ENCODE peak calls at places on chromosomes 16 and 17, in six cellular contexts. I is stomach, L is A549, X is heart right ventricle, R is left ventricle myocardium inferior, C is heart left ventricle. G is an unnamed sample. For H3K4me1, the result is how much of the 10 kb centered on the place peaks cover.

GRCh38 chr17:39867891-39868553 is at the start of gene ZPBP2:
- DNase-seq in I (no peak), L (no peak), X (no peak), R (no peak), C (no peak), G (no peak)

GRCh38 chr16:69306031-69306430 is 5.1 kb upstream of the VPS4A start:
- DNase-seq in I (no peak), L (no peak), X (no peak), R (no peak), C (no peak), G (no peak)

GRCh38 chr16:12262454-12263180 is 286.1 kb downstream of the SNX29 start:
- DNase-seq in I (peak), L (no peak), X (no peak), R (no peak), C (no peak), G (no peak)

GRCh38 chr17:58120195-58120822 is 27.9 kb upstream of the OR4D1 start:
- DNase-seq in I (peak), L (no peak), X (no peak), R (no peak), C (peak), G (no peak)

GRCh38 chr17:61389670-61390478 is 9.8 kb upstream of the TBX2 start:
- DNase-seq in I (peak), L (peak), X (peak), R (no peak), C (no peak), G (peak)

GRCh38 chr17:45021607-45022287 is 29.7 kb downstream of the DCAKD start:
- DNase-seq in I (peak), L (peak), X (peak), R (peak), C (peak), G (peak)

GRCh38 chr17:37479025-37479424 is 10.7 kb upstream of the DUSP14 start:
- DNase-seq in I (no peak), L (no peak), X (no peak), R (no peak), C (no peak), G (no peak)

GRCh38 chr16:23432176-23433128 is 20.5 kb downstream of the COG7 start:
- DNase-seq in I (no peak), L (no peak), X (no peak), R (no peak), C (no peak), G (no peak)

GRCh38 chr16:27349276-27349675 is 35.5 kb downstream of the IL4R start:
- DNase-seq in I (no peak), L (no peak), X (no peak), R (no peak), C (no peak), G (no peak)

GRCh38 chr16:15599303-15600070 is 43.5 kb downstream of the MARF1 start:
- DNase-seq in I (no peak), L (no peak), X (no peak), R (no peak), C (no peak), G (no peak)

GRCh38 chr17:50785942-50786570 is 18.7 kb upstream of the ANKRD40CL start:
- DNase-seq in I (peak), L (no peak), X (no peak), R (no peak), C (no peak), G (no peak)

GRCh38 chr17:74190154-74190553 is 13.3 kb upstream of the RPL38 start:
- DNase-seq in I (no peak), L (peak), X (no peak), R (no peak), C (no peak), G (no peak)

GRCh38 chr16:24151482-24151939 is 104.6 kb upstream of the CACNG3 start:
- DNase-seq in I (no peak), L (no peak), X (no peak), R (no peak), C (no peak), G (no peak)

GRCh38 chr16:50632927-50633800 is 47.9 kb downstream of the SNX20 start:
- DNase-seq in I (no peak), L (no peak), X (no peak), R (no peak), C (no peak), G (no peak)

GRCh38 chr16:46887524-46887854 is 3.3 kb downstream of the GPT2 start:
- DNase-seq in I (peak), L (no peak), X (no peak), R (no peak), C (no peak), G (no peak)

GRCh38 chr16:10868562-10869469 is 8.2 kb upstream of the CIITA start:
- DNase-seq in I (no peak), L (no peak), X (peak), R (peak), C (peak), G (no peak)

GRCh38 chr17:691423-691822 is 23.2 kb downstream of the VPS53 start:
- DNase-seq in I (no peak), L (no peak), X (no peak), R (no peak), C (no peak), G (no peak)

GRCh38 chr17:45262516-45263476 is 902 bp upstream of the SPATA32 start:
- DNase-seq in I (no peak), L (no peak), X (no peak), R (no peak), C (peak), G (no peak)

GRCh38 chr17:61411944-61412859 is 12.6 kb downstream of the TBX2 start:
- DNase-seq in I (peak), L (peak), X (peak), R (peak), C (peak), G (peak)

GRCh38 chr16:67115649-67116048 is 5.9 kb downstream of the PHAF1 start:
- DNase-seq in I (no peak), L (peak), X (no peak), R (no peak), C (no peak), G (no peak)

GRCh38 chr17:72592242-72592966 is 471.6 kb downstream of the SOX9 start:
- DNase-seq in I (peak), L (peak), X (peak), R (peak), C (peak), G (peak)

GRCh38 chr16:55033225-55034156 is 102.8 kb downstream of the IRX5 start:
- DNase-seq in I (no peak), L (no peak), X (no peak), R (no peak), C (no peak), G (no peak)

GRCh38 chr16:28873543-28874201 is 4.6 kb upstream of the ATP2A1 start:
- DNase-seq in I (no peak), L (peak), X (no peak), R (no peak), C (no peak), G (peak)

GRCh38 chr16:67833035-67833417 is 9.1 kb upstream of the THAP11 start:
- DNase-seq in I (no peak), L (no peak), X (no peak), R (no peak), C (no peak), G (no peak)

GRCh38 chr16:14289692-14290340 is 218.7 kb downstream of the MRTFB start:
- DNase-seq in I (peak), L (peak), X (no peak), R (no peak), C (no peak), G (peak)

GRCh38 chr16:49492090-49492801 is 118.6 kb downstream of the C16orf78 start:
- DNase-seq in I (peak), L (peak), X (peak), R (peak), C (peak), G (peak)

GRCh38 chr16:27264151-27264550 is 4.4 kb downstream of the NSMCE1 start:
- DNase-seq in I (no peak), L (no peak), X (no peak), R (no peak), C (no peak), G (no peak)

GRCh38 chr16:88528902-88529318 is 41.3 kb upstream of the ZC3H18 start:
- DNase-seq in I (no peak), L (no peak), X (no peak), R (no peak), C (no peak), G (peak)

GRCh38 chr17:65794572-65794971 is 233.1 kb upstream of the AXIN2 start:
- DNase-seq in I (peak), L (peak), X (no peak), R (no peak), C (no peak), G (no peak)

GRCh38 chr17:31688704-31689103 is 170.3 kb downstream of the COPRS start:
- DNase-seq in I (no peak), L (no peak), X (no peak), R (no peak), C (no peak), G (no peak)

GRCh38 chr16:79810449-79811189 is 210.1 kb upstream of the MAF start:
- DNase-seq in I (no peak), L (no peak), X (no peak), R (no peak), C (no peak), G (no peak)

GRCh38 chr17:41171881-41172280 is 3.9 kb upstream of the KRTAP4-3 start:
- DNase-seq in I (no peak), L (no peak), X (no peak), R (no peak), C (no peak), G (no peak)

GRCh38 chr17:59643159-59643857 is 23.6 kb downstream of the CLTC start:
- DNase-seq in I (no peak), L (no peak), X (no peak), R (no peak), C (no peak), G (no peak)

GRCh38 chr16:23629516-23629915 is 11.6 kb downstream of the PALB2 start:
- DNase-seq in I (no peak), L (no peak), X (no peak), R (no peak), C (no peak), G (no peak)

GRCh38 chr16:57013902-57014301 is 24.5 kb downstream of the NLRC5 start:
- DNase-seq in I (no peak), L (no peak), X (no peak), R (no peak), C (no peak), G (no peak)

GRCh38 chr16:52469775-52470174 is 77.2 kb downstream of the TOX3 start:
- DNase-seq in I (no peak), L (peak), X (no peak), R (no peak), C (no peak), G (no peak)

GRCh38 chr16:20847577-20847976 is 41.2 kb downstream of the REXO5 start:
- DNase-seq in I (no peak), L (no peak), X (no peak), R (no peak), C (no peak), G (no peak)

GRCh38 chr17:65254166-65254565 is 117.0 kb downstream of the RGS9 start:
- DNase-seq in I (no peak), L (no peak), X (no peak), R (no peak), C (no peak), G (no peak)

DNA sequence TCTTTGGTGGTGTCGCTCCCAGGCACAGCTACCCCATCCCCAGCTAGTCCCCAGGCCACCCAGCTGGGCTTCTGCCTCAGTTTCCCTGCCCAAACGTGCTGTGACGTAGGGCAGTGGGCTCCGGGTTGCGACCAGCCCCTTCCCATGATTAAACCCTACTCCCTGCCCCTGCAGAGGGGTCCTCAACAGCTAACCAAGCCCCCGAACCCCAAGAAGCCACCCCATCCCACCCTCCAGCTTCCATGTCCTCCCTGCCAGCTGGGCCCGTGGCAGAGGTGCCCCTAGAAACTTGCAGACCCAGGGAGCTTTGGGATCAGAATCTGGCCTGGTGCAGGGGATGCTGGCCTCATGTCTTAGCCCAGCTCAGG is 879 bp upstream of the NTN3 start:
- DNase-seq in I (no peak), L (no peak), X (no peak), R (no peak), C (no peak), G (no peak)
- H3K4me1 ChIP-seq in I (under half), L (under half), X (half or more), R (half or more), C (half or more), G (under half)

GRCh38 chr16:74169687-74170522 is 126.7 kb upstream of the PSMD7 start:
- DNase-seq in I (no peak), L (no peak), X (no peak), R (no peak), C (peak), G (no peak)
- H3K4me3 ChIP-seq in I (peak), L (no peak), X (peak), R (peak), C (peak), G (no peak)

DNA sequence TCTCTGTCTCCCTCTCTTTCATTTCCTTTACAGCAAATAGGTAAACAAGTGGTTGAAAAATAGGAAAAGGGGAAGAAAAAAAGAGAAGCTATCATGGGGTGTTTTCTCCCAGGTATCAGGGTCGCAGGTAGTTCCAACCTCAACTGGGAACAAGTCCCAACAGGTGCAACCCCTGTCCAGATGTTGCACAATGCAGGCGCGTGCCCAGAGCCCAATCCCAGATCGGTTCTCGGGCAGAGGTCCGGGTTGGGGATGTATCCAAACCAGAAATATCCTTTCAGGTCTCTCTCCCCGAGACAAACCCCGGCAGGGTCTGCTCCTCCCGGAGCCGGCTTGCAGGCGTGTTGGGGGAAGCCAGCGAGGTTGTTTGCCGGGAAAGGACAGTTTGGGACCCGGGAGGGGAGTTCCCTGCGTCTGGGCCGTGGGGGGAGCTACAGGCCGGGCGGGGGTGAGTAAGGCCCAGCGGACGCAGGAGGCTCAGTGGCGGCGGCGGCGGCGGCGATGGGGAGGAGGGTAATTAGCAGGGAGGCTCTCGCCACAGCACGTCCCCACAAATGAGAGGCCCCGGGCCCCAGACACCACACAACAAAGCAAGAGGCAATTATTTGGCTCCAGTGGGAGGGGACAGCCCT is 21.2 kb upstream of the SP6 start:
- DNase-seq in I (no peak), L (no peak), X (no peak), R (no peak), C (no peak), G (no peak)
- TF ChIP-seq CTCF in I (no peak), L (no peak), X (no peak), R (no peak), C (no peak), G (no peak)

GRCh38 chr16:17408955-17409441 is 61.8 kb downstream of the XYLT1 start:
- DNase-seq in I (no peak), L (no peak), X (no peak), R (no peak), C (no peak), G (no peak)
- H3K4me1 ChIP-seq in I (under half), L (under half), X (under half), R (under half), C (under half), G (under half)

GRCh38 chr16:72009779-72010178 is 1.2 kb downstream of the DHODH start:
- DNase-seq in I (no peak), L (no peak), X (no peak), R (no peak), C (no peak), G (no peak)
- H3K4me3 ChIP-seq in I (no peak), L (peak), X (no peak), R (no peak), C (no peak), G (no peak)

GRCh38 chr17:27997044-27997401 is 45.5 kb upstream of the NLK start:
- DNase-seq in I (no peak), L (no peak), X (no peak), R (no peak), C (no peak), G (no peak)
- TF ChIP-seq CTCF in I (no peak), L (no peak), X (no peak), R (no peak), C (no peak), G (no peak)

GRCh38 chr17:2059837-2060658 is 5.1 kb downstream of the HIC1 start:
- DNase-seq in I (no peak), L (no peak), X (no peak), R (no peak), C (no peak), G (no peak)

GRCh38 chr17:2061441-2061797 is 6.5 kb downstream of the HIC1 start:
- DNase-seq in I (no peak), L (no peak), X (no peak), R (no peak), C (no peak), G (no peak)

GRCh38 chr17:2062571-2063183 is 7.8 kb downstream of the HIC1 start:
- DNase-seq in I (no peak), L (no peak), X (no peak), R (no peak), C (no peak), G (no peak)

GRCh38 chr17:2059125-2059836 is 4.4 kb downstream of the HIC1 start:
- DNase-seq in I (no peak), L (no peak), X (no peak), R (no peak), C (no peak), G (no peak)

GRCh38 chr17:2060681-2061440 is 6.0 kb downstream of the HIC1 start:
- DNase-seq in I (no peak), L (no peak), X (no peak), R (no peak), C (no peak), G (no peak)
- H3K4me1 ChIP-seq in I (half or more), L (under half), X (half or more), R (half or more), C (half or more), G (under half)

GRCh38 chr16:85029981-85030381 is 2.4 kb downstream of the KIAA0513 start:
- DNase-seq in I (no peak), L (no peak), X (no peak), R (no peak), C (no peak), G (no peak)

GRCh38 chr16:85027349-85027967 is at the start of gene KIAA0513:
- DNase-seq in I (peak), L (peak), X (peak), R (peak), C (peak), G (peak)

GRCh38 chr16:85029413-85029794 is 1.8 kb downstream of the KIAA0513 start:
- DNase-seq in I (no peak), L (no peak), X (no peak), R (no peak), C (no peak), G (peak)

GRCh38 chr16:85027968-85028637 is 508 bp downstream of the KIAA0513 start:
- DNase-seq in I (no peak), L (no peak), X (no peak), R (no peak), C (no peak), G (peak)

DNA sequence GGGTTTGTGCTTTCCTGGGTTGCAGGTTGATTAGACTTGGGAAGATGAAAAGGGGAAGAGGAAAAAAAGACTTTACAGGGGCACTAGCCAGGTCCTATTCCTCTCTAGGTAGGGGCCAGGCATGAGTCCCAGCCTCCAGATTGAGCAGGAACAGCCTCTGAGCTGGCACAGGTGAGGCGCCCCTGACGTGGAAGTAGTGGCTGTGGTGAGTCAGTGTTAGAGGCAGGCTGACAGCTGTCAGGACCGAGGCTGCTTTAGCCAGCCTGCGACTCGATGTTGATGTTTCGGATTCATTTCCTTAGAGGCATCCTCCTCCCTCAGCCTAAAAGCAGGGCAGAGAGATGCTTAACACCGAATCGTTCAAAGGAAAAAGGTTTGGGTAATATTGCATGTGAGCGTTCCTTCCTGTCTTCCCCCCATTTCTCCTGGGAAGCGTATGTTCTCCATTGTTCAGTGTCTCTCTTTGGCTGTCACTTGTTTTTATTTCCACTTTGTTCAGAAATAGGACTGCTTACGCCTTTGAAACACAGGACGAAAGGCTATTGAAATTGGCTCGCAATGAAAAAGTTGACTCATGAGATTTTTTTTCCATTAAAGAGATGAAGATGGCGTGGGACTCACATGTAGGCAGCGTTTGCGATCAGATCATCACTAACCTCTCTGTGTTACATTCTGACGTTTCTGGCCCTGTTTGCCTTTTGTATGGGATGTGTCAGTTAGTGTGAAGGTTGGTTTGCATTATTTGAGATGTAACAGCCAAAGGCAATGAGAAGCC is 1.2 kb downstream of the KIAA0513 start:
- DNase-seq in I (peak), L (no peak), X (no peak), R (no peak), C (no peak), G (peak)
- H3K4me3 ChIP-seq in I (peak), L (peak), X (peak), R (peak), C (peak), G (peak)

G was measured in BE2C.